ENCODE peak calls at places on chromosomes 6 and 20, in seven cellular contexts. One of them, this sample, is unnamed.

GRCh38 chr20:17442588-17442987 is 88.6 kb downstream of the BFSP1 start:
- DNase-seq in H1: no peak
- DNase-seq in IMR-90: no peak
- DNase-seq in mesenchymal stem cell: no peak
- DNase-seq in mesendoderm: peak
- DNase-seq in H9: peak
- DNase-seq in neuronal stem cell: peak
- DNase-seq in this sample: no peak

GRCh38 chr20:602357-602970 is 7.6 kb downstream of the TCF15 start:
- DNase-seq in H1: no peak
- DNase-seq in IMR-90: no peak
- DNase-seq in neuronal stem cell: no peak
- DNase-seq in mesendoderm: no peak
- DNase-seq in H9: no peak
- DNase-seq in mesenchymal stem cell: no peak
- DNase-seq in this sample: no peak

GRCh38 chr6:80235647-80236046 is 129.2 kb downstream of the BCKDHB start:
- DNase-seq in mesendoderm: no peak
- DNase-seq in H1: no peak
- DNase-seq in mesenchymal stem cell: no peak
- DNase-seq in IMR-90: no peak
- DNase-seq in H9: no peak
- DNase-seq in neuronal stem cell: no peak
- DNase-seq in this sample: no peak

GRCh38 chr20:48845721-48846306 is 18.0 kb upstream of the PREX1 start:
- DNase-seq in mesenchymal stem cell: no peak
- DNase-seq in H9: no peak
- DNase-seq in mesendoderm: no peak
- DNase-seq in IMR-90: peak
- DNase-seq in neuronal stem cell: no peak
- DNase-seq in H1: no peak
- DNase-seq in this sample: no peak

GRCh38 chr6:145044606-145045275 is 690.6 kb downstream of the EPM2A start:
- DNase-seq in mesenchymal stem cell: peak
- DNase-seq in H1: no peak
- DNase-seq in neuronal stem cell: no peak
- DNase-seq in mesendoderm: no peak
- DNase-seq in H9: no peak
- DNase-seq in IMR-90: peak
- DNase-seq in this sample: no peak

GRCh38 chr6:121335111-121336008 is 1.1 kb upstream of the TBC1D32 start:
- DNase-seq in mesenchymal stem cell: no peak
- DNase-seq in neuronal stem cell: no peak
- DNase-seq in IMR-90: no peak
- DNase-seq in mesendoderm: peak
- DNase-seq in H1: no peak
- DNase-seq in H9: no peak
- DNase-seq in this sample: no peak

GRCh38 chr6:15674690-15675386 is 12.0 kb upstream of the DTNBP1 start:
- DNase-seq in H9: peak
- DNase-seq in neuronal stem cell: no peak
- DNase-seq in mesenchymal stem cell: no peak
- DNase-seq in IMR-90: no peak
- DNase-seq in H1: no peak
- DNase-seq in mesendoderm: no peak
- DNase-seq in this sample: no peak

GRCh38 chr6:168133707-168134398 is 54.8 kb upstream of the FRMD1 start:
- DNase-seq in neuronal stem cell: no peak
- DNase-seq in IMR-90: no peak
- DNase-seq in H9: peak
- DNase-seq in H1: no peak
- DNase-seq in mesendoderm: no peak
- DNase-seq in mesenchymal stem cell: no peak
- DNase-seq in this sample: no peak

GRCh38 chr6:104855507-104855906 is 4.2 kb downstream of the HACE1 start:
- DNase-seq in H1: no peak
- DNase-seq in neuronal stem cell: no peak
- DNase-seq in H9: no peak
- DNase-seq in mesendoderm: no peak
- DNase-seq in mesenchymal stem cell: peak
- DNase-seq in IMR-90: peak
- DNase-seq in this sample: no peak

GRCh38 chr20:10454135-10454750 is 19.1 kb downstream of the SLX4IP start:
- DNase-seq in neuronal stem cell: no peak
- DNase-seq in IMR-90: no peak
- DNase-seq in H1: no peak
- DNase-seq in mesenchymal stem cell: no peak
- DNase-seq in mesendoderm: no peak
- DNase-seq in H9: no peak
- DNase-seq in this sample: no peak

GRCh38 chr6:33521790-33522091 is 58.3 kb downstream of the BAK1 start:
- DNase-seq in neuronal stem cell: no peak
- DNase-seq in H9: peak
- DNase-seq in mesenchymal stem cell: no peak
- DNase-seq in IMR-90: no peak
- DNase-seq in mesendoderm: no peak
- DNase-seq in H1: no peak
- DNase-seq in this sample: no peak

GRCh38 chr6:16239090-16239797 is 857 bp downstream of the GMPR start:
- DNase-seq in mesenchymal stem cell: peak
- DNase-seq in H1: no peak
- DNase-seq in IMR-90: peak
- DNase-seq in neuronal stem cell: no peak
- DNase-seq in mesendoderm: peak
- DNase-seq in H9: no peak
- DNase-seq in this sample: peak

GRCh38 chr20:64146301-64146935 is 17.8 kb upstream of the MYT1 start:
- DNase-seq in IMR-90: no peak
- DNase-seq in neuronal stem cell: peak
- DNase-seq in H1: no peak
- DNase-seq in mesendoderm: no peak
- DNase-seq in mesenchymal stem cell: no peak
- DNase-seq in H9: no peak
- DNase-seq in this sample: no peak

GRCh38 chr6:56729719-56730118 is 87.0 kb upstream of the DST start:
- DNase-seq in mesenchymal stem cell: peak
- DNase-seq in neuronal stem cell: no peak
- DNase-seq in mesendoderm: no peak
- DNase-seq in IMR-90: peak
- DNase-seq in H1: no peak
- DNase-seq in H9: no peak
- DNase-seq in this sample: peak

GRCh38 chr20:25402583-25402982 is 4.9 kb upstream of the GINS1 start:
- DNase-seq in IMR-90: no peak
- DNase-seq in H1: no peak
- DNase-seq in neuronal stem cell: no peak
- DNase-seq in H9: no peak
- DNase-seq in mesendoderm: peak
- DNase-seq in mesenchymal stem cell: no peak
- DNase-seq in this sample: no peak

GRCh38 chr6:47476794-47477496 is 644 bp upstream of the CD2AP start:
- DNase-seq in neuronal stem cell: no peak
- DNase-seq in H9: no peak
- DNase-seq in mesendoderm: no peak
- DNase-seq in mesenchymal stem cell: no peak
- DNase-seq in H1: no peak
- DNase-seq in IMR-90: no peak
- DNase-seq in this sample: no peak

GRCh38 chr6:73610444-73611275 is 43.1 kb downstream of the SLC17A5 start:
- DNase-seq in H1: no peak
- DNase-seq in H9: no peak
- DNase-seq in IMR-90: peak
- DNase-seq in neuronal stem cell: no peak
- DNase-seq in mesendoderm: peak
- DNase-seq in mesenchymal stem cell: peak
- DNase-seq in this sample: peak

DNA sequence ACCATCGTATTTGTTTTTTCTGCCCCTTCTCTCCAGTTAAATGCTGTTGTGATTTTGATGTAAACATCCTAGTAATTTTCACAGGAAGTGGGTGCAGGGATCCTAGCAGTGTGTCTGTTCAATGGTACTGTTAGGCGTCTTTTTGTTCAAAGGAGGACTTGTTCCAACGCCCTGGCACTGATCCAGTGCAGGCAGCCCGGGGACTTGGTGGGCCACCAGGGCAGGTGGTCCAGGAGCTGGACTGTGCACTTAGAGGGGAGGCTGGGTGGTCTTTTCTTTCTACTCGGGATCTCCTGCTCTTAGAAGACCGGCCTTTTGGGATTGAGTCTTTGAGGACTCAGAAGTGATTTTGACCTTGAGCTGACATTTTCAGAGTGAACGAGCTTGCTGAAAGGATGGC is 41.1 kb upstream of the NKX2-2 start:
- DNase-seq in IMR-90: no peak
- DNase-seq in neuronal stem cell: no peak
- DNase-seq in mesenchymal stem cell: no peak
- DNase-seq in H9: no peak
- DNase-seq in mesendoderm: no peak
- DNase-seq in H1: no peak
- DNase-seq in this sample: no peak
- H2BK120ac ChIP-seq in IMR-90: no peak
- H2BK120ac ChIP-seq in neuronal stem cell: no peak
- H2BK120ac ChIP-seq in mesenchymal stem cell: no peak
- H2BK120ac ChIP-seq in H9: no peak
- H2BK120ac ChIP-seq in mesendoderm: no peak
- H2BK120ac ChIP-seq in H1: no peak
- H2BK120ac ChIP-seq in this sample: no peak

DNA sequence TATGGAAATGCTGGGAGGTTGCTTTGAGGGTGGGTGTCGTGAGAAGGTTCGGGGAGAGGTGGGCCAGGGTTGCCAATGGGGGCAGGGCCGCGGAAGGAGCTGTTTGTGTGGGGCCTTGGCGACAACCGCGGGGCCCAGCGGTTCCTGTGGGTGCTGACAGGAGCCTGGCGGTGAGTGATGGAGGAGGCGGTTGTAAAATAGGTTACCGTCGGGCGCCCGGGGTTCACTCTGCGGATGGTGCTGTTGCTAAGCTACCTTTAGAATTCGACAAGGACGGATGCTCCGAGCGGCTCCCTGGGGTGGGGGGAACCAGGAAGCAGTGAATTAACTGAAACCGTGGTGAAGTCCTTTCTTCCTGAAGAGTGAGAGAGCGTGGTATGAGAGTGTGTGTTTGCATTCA is 61.8 kb downstream of the CDH22 start:
- DNase-seq in mesenchymal stem cell: no peak
- DNase-seq in neuronal stem cell: no peak
- DNase-seq in mesendoderm: no peak
- DNase-seq in IMR-90: no peak
- DNase-seq in H9: no peak
- DNase-seq in H1: no peak
- DNase-seq in this sample: no peak
- H2BK120ac ChIP-seq in mesenchymal stem cell: no peak
- H2BK120ac ChIP-seq in neuronal stem cell: no peak
- H2BK120ac ChIP-seq in mesendoderm: no peak
- H2BK120ac ChIP-seq in IMR-90: no peak
- H2BK120ac ChIP-seq in H9: no peak
- H2BK120ac ChIP-seq in H1: no peak
- H2BK120ac ChIP-seq in this sample: no peak

DNA sequence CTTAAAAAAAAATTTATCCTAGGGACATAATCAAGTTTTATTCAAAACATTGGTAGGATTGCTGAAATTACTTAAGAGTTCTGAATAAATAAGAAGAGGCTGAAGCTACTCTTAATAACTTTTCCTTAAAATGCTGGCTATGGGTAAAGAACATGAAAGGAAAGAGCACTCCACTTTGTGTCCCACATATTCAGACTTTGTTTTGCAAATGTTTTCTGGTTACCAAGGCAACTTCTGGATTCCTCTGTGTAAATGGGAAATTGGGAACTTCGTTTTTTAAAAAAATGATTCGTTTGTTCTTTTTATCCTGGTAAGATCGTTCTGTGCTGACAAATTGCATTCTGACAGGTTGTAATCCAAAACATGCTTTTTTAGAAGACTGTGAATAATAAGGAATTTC is 115.0 kb downstream of the KIF6 start:
- DNase-seq in H9: no peak
- DNase-seq in mesenchymal stem cell: peak
- DNase-seq in mesendoderm: peak
- DNase-seq in neuronal stem cell: no peak
- DNase-seq in H1: no peak
- DNase-seq in IMR-90: no peak
- DNase-seq in this sample: peak
- H2BK120ac ChIP-seq in H9: no peak
- H2BK120ac ChIP-seq in mesenchymal stem cell: no peak
- H2BK120ac ChIP-seq in mesendoderm: no peak
- H2BK120ac ChIP-seq in neuronal stem cell: no peak
- H2BK120ac ChIP-seq in H1: no peak
- H2BK120ac ChIP-seq in IMR-90: no peak
- H2BK120ac ChIP-seq in this sample: no peak

GRCh38 chr6:30100154-30100553 is 12.7 kb downstream of the TRIM31 start:
- DNase-seq in H1: no peak
- DNase-seq in neuronal stem cell: no peak
- DNase-seq in mesenchymal stem cell: no peak
- DNase-seq in H9: no peak
- DNase-seq in mesendoderm: no peak
- DNase-seq in IMR-90: no peak
- DNase-seq in this sample: no peak
- H2BK120ac ChIP-seq in H1: no peak
- H2BK120ac ChIP-seq in neuronal stem cell: no peak
- H2BK120ac ChIP-seq in mesenchymal stem cell: no peak
- H2BK120ac ChIP-seq in H9: no peak
- H2BK120ac ChIP-seq in mesendoderm: no peak
- H2BK120ac ChIP-seq in IMR-90: no peak
- H2BK120ac ChIP-seq in this sample: no peak

GRCh38 chr6:160991411-160992322 is at the start of gene MAP3K4:
- DNase-seq in mesendoderm: peak
- DNase-seq in mesenchymal stem cell: peak
- DNase-seq in neuronal stem cell: peak
- DNase-seq in IMR-90: peak
- DNase-seq in H1: no peak
- DNase-seq in H9: peak
- DNase-seq in this sample: peak
- H2BK120ac ChIP-seq in mesendoderm: peak
- H2BK120ac ChIP-seq in mesenchymal stem cell: peak
- H2BK120ac ChIP-seq in neuronal stem cell: peak
- H2BK120ac ChIP-seq in IMR-90: peak
- H2BK120ac ChIP-seq in H1: no peak
- H2BK120ac ChIP-seq in H9: no peak
- H2BK120ac ChIP-seq in this sample: peak

DNA sequence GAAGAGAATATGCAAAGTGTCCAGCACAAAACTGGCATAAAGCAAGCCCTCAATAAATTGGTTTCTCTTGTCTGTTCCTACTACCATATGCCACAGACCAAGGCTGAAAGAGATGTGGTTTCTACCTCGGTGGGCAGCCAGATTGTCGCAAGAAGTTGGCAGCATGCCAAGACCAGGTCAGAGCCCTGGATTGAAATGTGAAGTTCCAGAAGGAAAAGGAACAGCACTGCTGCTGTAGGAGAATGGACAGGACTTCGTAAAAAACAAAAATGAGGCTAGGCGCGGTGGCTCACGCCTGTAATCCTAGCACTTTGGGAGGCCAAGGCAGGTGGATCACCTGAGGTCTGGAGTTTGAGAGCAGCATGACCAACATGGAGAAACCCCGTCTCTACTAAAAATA is 22.1 kb downstream of the MRPL14 start:
- DNase-seq in H1: no peak
- DNase-seq in H9: no peak
- DNase-seq in mesendoderm: no peak
- DNase-seq in neuronal stem cell: no peak
- DNase-seq in IMR-90: no peak
- DNase-seq in mesenchymal stem cell: no peak
- DNase-seq in this sample: no peak
- H2BK120ac ChIP-seq in H1: no peak
- H2BK120ac ChIP-seq in H9: no peak
- H2BK120ac ChIP-seq in mesendoderm: no peak
- H2BK120ac ChIP-seq in neuronal stem cell: no peak
- H2BK120ac ChIP-seq in IMR-90: no peak
- H2BK120ac ChIP-seq in mesenchymal stem cell: no peak
- H2BK120ac ChIP-seq in this sample: no peak